ENCODE peak calls at places on chromosomes 7 and 10, in ten cellular contexts. Z is neural progenitor cell; P is colonic mucosa; R is left ventricle myocardium inferior; M is NT2/D1; G is CD4-positive, alpha-beta memory T cell; U is hepatocyte; W is esophagus muscularis mucosa; J is cardiac muscle cell; L is mesendoderm. V is an unnamed sample. For H3K27me3, the result is how much of the 10 kb centered on the place peaks cover.

GRCh38 chr7:136958016-136958415 is 89.6 kb downstream of the CHRM2 start:
- DNase-seq in G (no peak), U (no peak), L (no peak), Z (no peak), M (no peak), P (no peak), J (peak), R (no peak), W (no peak), V (no peak)

GRCh38 chr7:1027285-1028043 is 16.9 kb upstream of the GPR146 start:
- DNase-seq in R (no peak), M (no peak), Z (peak), W (no peak), U (peak), P (peak), J (peak), G (no peak), L (peak), V (peak)

GRCh38 chr7:76054129-76055120 is 6.5 kb downstream of the MDH2 start:
- DNase-seq in Z (peak), P (no peak), J (peak), G (no peak), R (no peak), M (peak), L (peak), U (peak), W (no peak), V (no peak)

GRCh38 chr10:14405076-14406065 is 74.6 kb upstream of the FRMD4A start:
- DNase-seq in J (peak), L (no peak), G (no peak), W (no peak), U (peak), M (no peak), R (no peak), Z (no peak), P (no peak), V (no peak)

GRCh38 chr7:152411389-152411788 is 24.4 kb downstream of the KMT2C start:
- DNase-seq in P (no peak), W (no peak), L (peak), Z (peak), M (no peak), G (no peak), J (no peak), R (no peak), U (peak), V (peak)

GRCh38 chr10:124894569-124895215 is 47.2 kb upstream of the ZRANB1 start:
- DNase-seq in Z (no peak), W (no peak), P (no peak), U (no peak), G (no peak), L (no peak), J (no peak), R (no peak), M (no peak), V (no peak)

GRCh38 chr7:7221602-7222038 is 39.3 kb downstream of the C1GALT1 start:
- DNase-seq in G (no peak), M (no peak), L (peak), U (peak), J (peak), W (no peak), Z (no peak), P (no peak), R (no peak), V (no peak)

GRCh38 chr10:15329437-15329836 is 41.7 kb downstream of the FAM171A1 start:
- DNase-seq in L (no peak), M (no peak), J (no peak), R (no peak), P (no peak), G (no peak), U (no peak), Z (no peak), W (no peak), V (no peak)

GRCh38 chr7:126972571-126972970 is 280.2 kb downstream of the GRM8 start:
- DNase-seq in P (no peak), W (no peak), U (no peak), J (no peak), L (no peak), R (no peak), Z (peak), G (no peak), M (no peak), V (no peak)

GRCh38 chr7:116138202-116138801 is 72.0 kb upstream of the TES start:
- DNase-seq in R (no peak), P (peak), J (peak), W (no peak), L (peak), G (no peak), U (peak), Z (peak), M (peak), V (peak)

GRCh38 chr7:24227603-24228359 is 56.2 kb upstream of the NPY start:
- DNase-seq in L (peak), W (peak), P (no peak), J (no peak), G (peak), R (no peak), Z (peak), U (no peak), M (no peak), V (no peak)

GRCh38 chr7:27161721-27162547 is 3.4 kb downstream of the HOXA9 start:
- DNase-seq in U (peak), Z (peak), P (no peak), L (no peak), M (no peak), R (peak), G (no peak), W (no peak), J (no peak), V (peak)
- H3K4me3 ChIP-seq in U (no peak), Z (no peak), P (peak), L (no peak), M (no peak), R (peak), G (no peak), W (peak), J (peak), V (peak)

GRCh38 chr7:25854059-25854458 is 297.9 kb upstream of the NFE2L3 start:
- DNase-seq in U (no peak), Z (peak), J (no peak), M (no peak), P (no peak), R (no peak), L (no peak), G (no peak), W (no peak), V (peak)
- H3K27me3 ChIP-seq in U (under half), Z (half or more), J (under half), M (half or more), P (under half), R (half or more), L (under half), G (half or more), W (half or more), V (under half)

DNA sequence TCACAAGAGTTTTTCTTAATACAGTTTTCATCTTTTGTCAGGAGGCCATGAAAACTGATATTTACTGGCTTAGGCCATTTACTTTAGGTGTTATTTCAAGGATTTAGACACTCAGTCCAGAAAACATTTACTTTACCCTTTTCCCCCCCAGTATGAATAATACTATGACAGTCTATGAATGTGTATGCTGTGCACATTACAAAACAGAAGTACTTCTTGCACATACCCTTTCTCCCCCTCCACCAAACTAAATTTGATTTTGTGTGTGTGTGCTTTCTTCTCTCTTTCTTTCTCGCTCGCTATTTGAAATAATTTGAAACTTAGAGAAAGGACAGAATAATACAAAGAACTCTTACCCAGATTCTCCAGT is 41.3 kb downstream of the RBM33 start:
- DNase-seq in U (no peak), M (no peak), L (no peak), J (no peak), P (no peak), G (no peak), R (no peak), Z (no peak), W (no peak), V (no peak)
- H3K4me3 ChIP-seq in U (no peak), M (no peak), L (no peak), J (no peak), P (no peak), G (no peak), R (no peak), Z (no peak), W (no peak), V (no peak)

GRCh38 chr7:117682681-117683385 is 190.4 kb downstream of the CTTNBP2 start:
- DNase-seq in P (peak), M (no peak), W (no peak), R (no peak), U (peak), Z (no peak), L (peak), G (no peak), J (peak), V (no peak)

GRCh38 chr7:117686311-117686935 is 186.8 kb downstream of the CTTNBP2 start:
- DNase-seq in Z (peak), R (no peak), G (no peak), U (no peak), J (no peak), L (peak), P (no peak), M (no peak), W (no peak), V (no peak)

GRCh38 chr7:117688126-117688525 is 185.1 kb downstream of the CTTNBP2 start:
- DNase-seq in U (no peak), J (no peak), L (no peak), R (no peak), Z (no peak), M (no peak), G (no peak), W (no peak), P (no peak), V (no peak)

GRCh38 chr7:117679120-117679519 is 194.1 kb downstream of the CTTNBP2 start:
- DNase-seq in M (no peak), R (no peak), P (no peak), L (no peak), J (no peak), G (no peak), Z (no peak), W (no peak), U (no peak), V (no peak)

DNA sequence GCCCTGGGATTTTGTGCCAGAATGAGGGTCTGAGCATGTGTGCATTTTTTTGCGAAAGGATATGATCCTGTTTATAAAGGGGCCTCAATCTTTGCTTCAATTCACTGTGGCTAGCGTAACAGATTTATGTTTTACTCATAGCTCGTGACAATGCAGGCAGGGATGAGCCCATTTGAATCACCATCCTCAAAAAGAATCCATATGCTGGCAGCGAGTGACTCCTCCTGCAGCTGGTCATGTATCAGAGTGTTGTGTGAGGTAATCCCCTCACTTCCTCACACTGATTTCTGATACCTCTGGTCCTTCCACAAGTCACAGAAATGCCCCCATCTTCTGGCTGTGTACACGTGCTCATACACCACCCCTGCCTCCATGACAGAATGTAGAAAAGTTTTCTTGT is 189.5 kb downstream of the CTTNBP2 start:
- DNase-seq in U (no peak), M (no peak), Z (no peak), R (no peak), G (no peak), J (no peak), L (no peak), W (no peak), P (no peak), V (no peak)
- H3K27me3 ChIP-seq in U (under half), M (under half), Z (under half), R (under half), G (under half), J (under half), L (under half), W (under half), P (under half), V (under half)

GRCh38 chr7:97006951-97007861 is 1.9 kb downstream of the DLX6 start:
- DNase-seq in P (no peak), J (no peak), G (no peak), W (peak), Z (peak), M (no peak), L (peak), R (no peak), U (no peak), V (peak)
- H3K4me3 ChIP-seq in P (no peak), J (no peak), G (no peak), W (peak), Z (peak), M (peak), L (peak), R (peak), U (peak), V (peak)

GRCh38 chr7:32275216-32275979 is 205.2 kb upstream of the PDE1C start:
- DNase-seq in L (no peak), P (no peak), R (no peak), Z (no peak), J (no peak), W (no peak), M (no peak), G (no peak), U (no peak), V (no peak)
- H3K27me3 ChIP-seq in L (under half), P (under half), R (under half), Z (under half), J (under half), W (under half), M (under half), G (under half), U (under half), V (under half)

GRCh38 chr10:117362313-117362712 is 12.9 kb downstream of the PDZD8 start:
- DNase-seq in U (no peak), J (peak), W (no peak), L (no peak), G (no peak), P (no peak), R (no peak), M (no peak), Z (no peak), V (no peak)
- H3K4me3 ChIP-seq in U (no peak), J (no peak), W (no peak), L (no peak), G (no peak), P (no peak), R (no peak), M (no peak), Z (no peak), V (no peak)

DNA sequence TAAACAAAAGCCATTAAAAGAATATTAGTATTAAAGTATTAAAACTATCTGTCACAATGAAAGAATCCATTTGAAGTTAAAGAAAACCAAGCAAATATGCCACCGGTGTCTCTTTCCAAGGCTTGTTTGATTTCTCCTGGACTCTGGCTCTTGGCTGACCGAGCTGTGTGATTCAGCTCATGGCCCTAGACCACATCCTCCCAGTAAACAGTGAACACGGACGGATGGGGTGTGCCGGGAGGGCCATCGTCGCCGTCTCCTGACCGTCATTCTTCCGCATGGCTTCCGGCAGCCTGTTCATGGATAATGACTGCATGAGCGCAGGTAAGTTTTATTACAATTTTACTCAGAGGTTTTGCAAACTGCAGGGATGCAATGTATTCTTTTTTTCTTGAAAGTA is 218.5 kb downstream of the DNAJB6 start:
- DNase-seq in G (no peak), W (no peak), J (no peak), M (no peak), U (peak), R (no peak), P (peak), Z (no peak), L (no peak), V (no peak)
- H3K27me3 ChIP-seq in G (under half), W (under half), J (under half), M (under half), U (under half), R (under half), P (under half), Z (under half), L (under half), V (under half)

GRCh38 chr10:22438714-22439113 is 93.4 kb downstream of the SPAG6 start:
- DNase-seq in G (no peak), M (no peak), W (peak), J (no peak), L (no peak), P (no peak), R (no peak), Z (no peak), U (no peak), V (no peak)
- H3K4me3 ChIP-seq in G (no peak), M (no peak), W (no peak), J (no peak), L (no peak), P (no peak), R (peak), Z (peak), U (peak), V (no peak)

GRCh38 chr7:69602522-69602921 is 4.2 kb downstream of the AUTS2 start:
- DNase-seq in W (no peak), J (no peak), U (no peak), R (no peak), G (no peak), Z (no peak), P (no peak), M (no peak), L (no peak), V (no peak)
- H3K27me3 ChIP-seq in W (under half), J (under half), U (under half), R (under half), G (under half), Z (half or more), P (under half), M (half or more), L (under half), V (under half)

V was measured in HAP-1.